ENCODE peak calls at places on chromosomes 2 and 18, in four cellular contexts. V is pancreas, F is GM06990, L is HepG2. J is an unnamed sample.

GRCh38 chr18:59783138-59783537 is 85.9 kb upstream of the CCBE1 start:
- DNase-seq in F (peak), L (peak), V (no peak), J (peak)

GRCh38 chr2:127656569-127657231 is 10.7 kb downstream of the GPR17 start:
- DNase-seq in L (no peak), V (no peak), F (no peak), J (no peak)

GRCh38 chr2:230908094-230908594 is 16.9 kb downstream of the GPR55 start:
- DNase-seq in F (no peak), L (no peak), V (no peak), J (no peak)

GRCh38 chr2:47907097-47907781 is 941 bp upstream of the FBXO11 start:
- DNase-seq in L (no peak), F (no peak), V (no peak), J (no peak)

GRCh38 chr2:239692348-239692747 is 291.5 kb upstream of the HDAC4 start:
- DNase-seq in L (no peak), V (peak), F (no peak), J (no peak)

GRCh38 chr2:126534508-126534907 is 121.5 kb upstream of the GYPC start:
- DNase-seq in F (no peak), L (no peak), V (no peak), J (no peak)

GRCh38 chr2:59919579-59919978 is 633.9 kb downstream of the BCL11A start:
- DNase-seq in L (no peak), F (no peak), V (no peak), J (no peak)

GRCh38 chr2:25251461-25252273 is 83.3 kb upstream of the POMC start:
- DNase-seq in V (peak), F (peak), L (peak), J (peak)

GRCh38 chr2:6866239-6866745 is 585 bp upstream of the CMPK2 start:
- DNase-seq in F (no peak), L (peak), V (peak), J (no peak)

GRCh38 chr2:183038341-183039300 is at the start of gene NCKAP1:
- DNase-seq in L (peak), F (peak), V (peak), J (peak)

GRCh38 chr18:10519366-10519765 is 6.5 kb upstream of the NAPG start:
- DNase-seq in L (no peak), F (no peak), V (no peak), J (no peak)

GRCh38 chr2:70300771-70301343 is 1.0 kb downstream of the FAM136A start:
- DNase-seq in F (no peak), V (no peak), L (peak), J (no peak)

GRCh38 chr2:98158305-98158704 is 71.3 kb downstream of the VWA3B start:
- DNase-seq in F (no peak), V (no peak), L (peak), J (no peak)

GRCh38 chr2:227370791-227371312 is 8.3 kb downstream of the TM4SF20 start:
- DNase-seq in V (no peak), F (no peak), L (peak), J (no peak)

GRCh38 chr18:26549103-26549485 is 741 bp upstream of the KCTD1 start:
- DNase-seq in V (peak), L (no peak), F (peak), J (no peak)

GRCh38 chr18:32158108-32158624 is 31.7 kb upstream of the MEP1B start:
- DNase-seq in F (peak), L (peak), V (peak), J (peak)

GRCh38 chr2:176742271-176742670 is 470.3 kb upstream of the HNRNPA3 start:
- DNase-seq in L (no peak), V (no peak), F (no peak), J (no peak)

GRCh38 chr2:21367421-21367820 is 243.7 kb downstream of the TDRD15 start:
- DNase-seq in F (no peak), V (no peak), L (no peak), J (no peak)

GRCh38 chr2:134640494-134640893 is 78.3 kb downstream of the TMEM163 start:
- DNase-seq in L (no peak), F (no peak), V (no peak), J (no peak)

GRCh38 chr2:177338177-177338721 is 54.3 kb upstream of the AGPS start:
- DNase-seq in V (no peak), F (no peak), L (peak), J (no peak)

GRCh38 chr2:54419855-54420550 is 36.1 kb upstream of the SPTBN1 start:
- DNase-seq in V (no peak), L (no peak), F (no peak), J (no peak)

GRCh38 chr18:3246636-3247242 is 862 bp upstream of the MYL12A start:
- DNase-seq in V (no peak), L (no peak), F (no peak), J (peak)

GRCh38 chr18:30451976-30452375 is 590.6 kb downstream of the DSC3 start:
- DNase-seq in F (no peak), L (no peak), V (no peak), J (no peak)

GRCh38 chr2:236642584-236643291 is 73.1 kb downstream of the ACKR3 start:
- DNase-seq in F (no peak), V (no peak), L (peak), J (no peak)

GRCh38 chr2:127576433-127577207 is 41.1 kb downstream of the MYO7B start:
- DNase-seq in L (no peak), V (no peak), F (no peak), J (no peak)

GRCh38 chr2:166628478-166629136 is 134.6 kb upstream of the SCN7A start:
- DNase-seq in F (no peak), L (no peak), V (no peak), J (no peak)

GRCh38 chr2:10331702-10332401 is 29.1 kb downstream of the HPCAL1 start:
- DNase-seq in F (peak), V (no peak), L (no peak), J (no peak)

GRCh38 chr2:69977208-69977607 is 15.8 kb upstream of the ASPRV1 start:
- DNase-seq in F (no peak), V (no peak), L (no peak), J (no peak)

GRCh38 chr2:240926516-240927389 is 20.6 kb downstream of the CROCC2 start:
- DNase-seq in V (peak), L (no peak), F (no peak), J (no peak)

GRCh38 chr2:23452397-23452796 is 67.4 kb downstream of the KLHL29 start:
- DNase-seq in L (no peak), F (peak), V (no peak), J (no peak)

GRCh38 chr2:7849027-7849426 is 832.8 kb upstream of the ID2 start:
- DNase-seq in L (no peak), F (no peak), V (no peak), J (no peak)

GRCh38 chr2:172021074-172021931 is 21.6 kb downstream of the METAP1D start:
- DNase-seq in L (peak), F (no peak), V (no peak), J (no peak)

GRCh38 chr2:64338910-64339500 is 115.0 kb upstream of the LGALSL start:
- DNase-seq in L (no peak), F (no peak), V (no peak), J (no peak)

GRCh38 chr2:19547321-19547720 is 188.9 kb upstream of the OSR1 start:
- DNase-seq in V (no peak), F (no peak), L (no peak), J (no peak)

GRCh38 chr2:156380117-156380645 is 47.7 kb upstream of the NR4A2 start:
- DNase-seq in L (no peak), V (no peak), F (peak), J (no peak)

GRCh38 chr18:29225351-29225750 is 1048.4 kb upstream of the CDH2 start:
- DNase-seq in L (no peak), V (no peak), F (no peak), J (no peak)

GRCh38 chr2:168604252-168604651 is 148.2 kb downstream of the CERS6 start:
- DNase-seq in F (no peak), V (no peak), L (peak), J (no peak)

GRCh38 chr2:29317801-29318485 is 202.7 kb downstream of the CLIP4 start:
- DNase-seq in L (no peak), F (no peak), V (no peak), J (no peak)

DNA sequence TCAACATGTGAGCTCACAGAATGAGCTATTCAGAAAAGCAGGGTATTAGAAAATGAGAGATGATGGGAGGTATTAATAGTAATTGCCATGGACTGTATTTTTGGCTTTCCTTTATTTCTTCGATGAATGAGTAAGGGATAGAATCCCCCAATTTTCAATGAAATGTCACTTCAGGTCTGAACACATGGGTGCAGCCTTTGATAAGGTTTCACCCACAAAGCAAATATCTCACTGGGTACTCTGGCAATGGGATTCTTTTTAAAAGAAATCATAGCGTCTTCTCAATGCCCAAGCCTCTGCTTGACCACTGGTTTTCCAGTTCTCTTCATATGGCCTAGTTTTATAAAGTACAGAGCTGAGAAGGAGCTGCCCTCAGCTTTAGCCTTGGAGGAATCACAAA is 610.5 kb upstream of the FANCL start:
- DNase-seq in V (no peak), L (no peak), F (no peak), J (no peak)
- TF ChIP-seq CTCF in V (no peak), L (peak), F (no peak), J (no peak)

GRCh38 chr2:30866974-30867373 is 59.7 kb upstream of the CAPN13 start:
- DNase-seq in L (no peak), F (no peak), V (no peak), J (no peak)
- TF ChIP-seq CTCF in L (no peak), F (no peak), V (no peak), J (no peak)

GRCh38 chr18:44887227-44887631 is 206.5 kb downstream of the SETBP1 start:
- DNase-seq in L (no peak), F (peak), V (no peak), J (no peak)
- TF ChIP-seq CTCF in L (no peak), F (no peak), V (no peak), J (no peak)

GRCh38 chr2:235514627-235515363 is 21.0 kb downstream of the AGAP1 start:
- DNase-seq in F (no peak), V (peak), L (peak), J (no peak)
- TF ChIP-seq CTCF in F (peak), V (no peak), L (peak), J (no peak)

GRCh38 chr18:65435529-65435928 is 315.3 kb upstream of the CDH7 start:
- DNase-seq in F (no peak), V (no peak), L (no peak), J (no peak)

GRCh38 chr18:65436430-65436829 is 314.4 kb upstream of the CDH7 start:
- DNase-seq in L (peak), V (no peak), F (no peak), J (no peak)

GRCh38 chr18:65439184-65439583 is 311.6 kb upstream of the CDH7 start:
- DNase-seq in L (no peak), F (no peak), V (no peak), J (no peak)
- TF ChIP-seq CTCF in L (peak), F (no peak), V (no peak), J (no peak)

DNA sequence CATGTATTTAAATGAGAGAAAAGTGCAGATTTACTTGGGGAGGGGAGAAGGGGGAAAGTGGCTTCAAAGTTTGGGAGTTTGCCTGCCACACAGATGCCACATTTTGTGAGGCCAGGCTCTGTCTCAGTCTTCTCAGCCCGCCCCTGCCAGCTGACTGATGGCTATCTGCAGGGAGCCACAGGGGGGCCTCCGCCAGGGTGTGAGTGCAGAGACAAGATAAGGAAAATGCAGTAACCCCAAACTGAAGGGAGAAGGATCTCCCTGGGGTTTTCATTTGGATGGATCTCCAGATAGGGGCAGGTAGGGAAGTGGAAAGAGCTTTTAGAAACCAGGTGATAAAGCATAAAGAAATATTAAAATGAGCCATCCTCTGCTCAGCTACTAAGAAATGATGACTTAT is 128.8 kb downstream of the ZNF521 start:
- DNase-seq in V (no peak), F (no peak), L (no peak), J (no peak)
- TF ChIP-seq CTCF in V (no peak), F (no peak), L (no peak), J (no peak)

DNA sequence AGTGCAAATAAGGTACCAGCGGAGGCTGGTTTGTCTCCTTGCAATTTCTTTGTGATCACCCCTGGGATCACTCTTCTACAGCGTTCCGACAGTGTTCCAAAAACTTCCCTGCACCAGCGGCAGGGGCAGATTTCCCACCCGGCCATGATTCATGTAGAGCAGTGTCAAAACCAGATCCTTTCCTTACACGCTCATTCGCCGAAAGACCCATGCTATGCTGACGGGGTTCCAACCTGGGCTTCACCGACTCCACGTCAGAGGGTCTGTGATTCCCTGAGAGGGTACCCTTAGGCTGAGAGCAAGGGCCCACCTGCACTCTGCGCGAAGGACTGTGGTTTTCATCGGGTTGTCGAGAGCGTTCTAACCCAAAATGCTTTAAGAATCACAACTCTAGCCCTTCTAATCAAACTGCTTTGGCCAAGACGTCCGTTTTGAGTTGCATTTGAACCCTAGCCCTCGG is 379 bp upstream of the TTC27 start:
- DNase-seq in V (no peak), L (peak), F (no peak), J (peak)
- TF ChIP-seq CTCF in V (no peak), L (no peak), F (no peak), J (no peak)

GRCh38 chr2:113272463-113272862 is 6.3 kb downstream of the PAX8 start:
- DNase-seq in L (no peak), F (no peak), V (no peak), J (no peak)

GRCh38 chr2:113276216-113276905 is 2.4 kb downstream of the PAX8 start:
- DNase-seq in L (no peak), F (no peak), V (no peak), J (no peak)

GRCh38 chr2:113274427-113274826 is 4.3 kb downstream of the PAX8 start:
- DNase-seq in V (no peak), L (no peak), F (no peak), J (no peak)

GRCh38 chr2:113275556-113276215 is 3.0 kb downstream of the PAX8 start:
- DNase-seq in V (no peak), F (no peak), L (no peak), J (no peak)

DNA sequence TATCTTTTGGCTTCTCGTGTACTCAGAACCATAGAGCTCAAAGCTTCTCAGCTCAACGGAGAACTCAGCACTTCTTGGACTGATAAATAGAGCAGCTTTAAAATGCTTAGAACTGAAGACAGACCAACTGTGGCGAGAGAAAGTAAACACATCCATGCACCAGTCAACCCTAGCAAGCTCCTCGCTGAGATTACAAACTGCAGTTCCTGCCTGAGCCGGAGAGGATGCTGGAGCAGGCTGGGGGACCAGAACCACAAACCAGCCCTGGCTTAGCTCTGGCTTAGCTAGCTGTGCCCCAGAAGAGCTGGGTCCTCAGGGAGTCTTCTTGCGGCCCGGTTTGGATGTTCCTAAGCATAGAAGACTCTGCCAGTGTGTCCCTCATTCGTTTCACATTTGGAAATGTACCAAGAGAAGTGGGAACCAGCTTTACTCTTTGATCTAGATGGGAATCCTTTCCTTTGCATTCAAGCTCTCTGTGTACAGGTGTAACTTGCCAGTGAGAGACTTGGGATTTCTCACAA is 5.6 kb downstream of the PAX8 start:
- DNase-seq in V (no peak), F (no peak), L (peak), J (peak)
- TF ChIP-seq CTCF in V (no peak), F (peak), L (peak), J (no peak)